ENCODE peak calls at places on chromosome 16, in six cellular contexts. L, X, P, D, T and F are unnamed samples.

GRCh38 chr16:20385844-20386832 is 18.4 kb downstream of the PDILT start:
- DNase-seq in L (no peak), T (peak), P (peak), D (peak), X (peak), F (peak)

GRCh38 chr16:74743045-74743667 is 31.5 kb downstream of the FA2H start:
- DNase-seq in X (no peak), P (no peak), T (no peak), D (no peak), L (no peak), F (no peak)

GRCh38 chr16:4293822-4294457 is 21.1 kb upstream of the TFAP4 start:
- DNase-seq in L (no peak), X (no peak), D (peak), P (peak), T (peak), F (peak)

GRCh38 chr16:81905277-81905676 is 106.0 kb downstream of the SDR42E1 start:
- DNase-seq in P (no peak), D (no peak), L (no peak), X (no peak), T (no peak), F (peak)

GRCh38 chr16:1906846-1907165 is 11.4 kb downstream of the HS3ST6 start:
- DNase-seq in P (no peak), X (no peak), T (no peak), D (no peak), L (no peak), F (no peak)

GRCh38 chr16:10037771-10038170 is 144.5 kb downstream of the GRIN2A start:
- DNase-seq in X (no peak), T (no peak), L (no peak), D (peak), P (no peak), F (peak)

GRCh38 chr16:1990336-1991134 is 765 bp downstream of the SYNGR3 start:
- DNase-seq in D (no peak), P (no peak), L (no peak), T (no peak), X (peak), F (no peak)

GRCh38 chr16:23276821-23277220 is 25.3 kb upstream of the SCNN1B start:
- DNase-seq in L (no peak), T (no peak), P (no peak), D (no peak), X (no peak), F (no peak)

GRCh38 chr16:86363836-86364618 is 146.3 kb upstream of the FOXF1 start:
- DNase-seq in X (no peak), P (no peak), T (peak), L (no peak), D (no peak), F (no peak)

GRCh38 chr16:85673529-85674417 is 15.0 kb downstream of the GINS2 start:
- DNase-seq in T (no peak), L (no peak), X (no peak), P (peak), D (peak), F (peak)

GRCh38 chr16:82220541-82220940 is 50.5 kb upstream of the MPHOSPH6 start:
- DNase-seq in T (no peak), P (no peak), D (no peak), X (no peak), L (no peak), F (no peak)

GRCh38 chr16:89965447-89966225 is 17.1 kb downstream of the DEF8 start:
- DNase-seq in T (no peak), P (no peak), D (no peak), L (no peak), X (no peak), F (no peak)

GRCh38 chr16:11604783-11605563 is 18.3 kb upstream of the LITAF start:
- DNase-seq in X (no peak), T (no peak), D (peak), P (no peak), L (no peak), F (no peak)

GRCh38 chr16:68105611-68106010 is 20.4 kb downstream of the NFATC3 start:
- DNase-seq in T (no peak), X (no peak), L (no peak), P (no peak), D (peak), F (no peak)

GRCh38 chr16:54175169-54175551 is 111.4 kb downstream of the IRX3 start:
- DNase-seq in D (no peak), L (no peak), T (no peak), X (no peak), P (no peak), F (no peak)

GRCh38 chr16:2804728-2805127 is 6.5 kb downstream of the PRSS41 start:
- DNase-seq in T (no peak), L (no peak), P (no peak), D (no peak), X (no peak), F (no peak)

GRCh38 chr16:64390102-64390501 is 731.8 kb downstream of the CDH11 start:
- DNase-seq in D (no peak), P (no peak), X (no peak), L (no peak), T (no peak), F (no peak)

GRCh38 chr16:64481497-64481896 is 640.4 kb downstream of the CDH11 start:
- DNase-seq in L (no peak), X (no peak), P (no peak), T (no peak), D (no peak), F (peak)

GRCh38 chr16:1488054-1488601 is 616 bp downstream of the PTX4 start:
- DNase-seq in P (no peak), T (no peak), D (no peak), X (no peak), L (no peak), F (no peak)

GRCh38 chr16:82157836-82158235 is 12.2 kb downstream of the MPHOSPH6 start:
- DNase-seq in D (peak), X (no peak), T (no peak), L (no peak), P (no peak), F (no peak)

GRCh38 chr16:27190316-27190871 is 12.9 kb upstream of the KDM8 start:
- DNase-seq in X (no peak), D (no peak), P (no peak), L (no peak), T (no peak), F (no peak)

GRCh38 chr16:16042076-16042475 is 92.7 kb downstream of the ABCC1 start:
- DNase-seq in D (peak), P (peak), X (no peak), T (peak), L (peak), F (peak)

GRCh38 chr16:89924925-89925307 is 1.8 kb downstream of the TUBB3 start:
- DNase-seq in L (no peak), X (no peak), T (no peak), D (no peak), P (no peak), F (peak)